ENCODE peak calls at places on chromosomes 13 and 19, in eight cellular contexts. M is BE2C, E is testis, P is uterus, K is heart left ventricle, D is cardiac muscle cell, R is thoracic aorta, Z is body of pancreas. H is an unnamed sample.

GRCh38 chr13:113930711-113931637 is 42.9 kb downstream of the C13orf46 start:
- DNase-seq in R (peak), M (no peak), D (no peak), K (peak), E (peak), P (peak), Z (no peak), H (peak)

GRCh38 chr13:109699628-109700071 is 86.7 kb downstream of the IRS2 start:
- DNase-seq in R (no peak), D (no peak), K (no peak), Z (no peak), P (no peak), M (peak), E (no peak), H (no peak)

GRCh38 chr19:4108767-4109625 is 14.9 kb downstream of the MAP2K2 start:
- DNase-seq in K (no peak), Z (peak), P (no peak), R (no peak), M (no peak), E (no peak), D (no peak), H (no peak)

GRCh38 chr13:44755872-44756271 is 179.7 kb upstream of the TSC22D1 start:
- DNase-seq in K (no peak), E (no peak), Z (no peak), P (no peak), R (no peak), D (peak), M (no peak), H (no peak)

GRCh38 chr13:67283602-67284001 is 53.5 kb upstream of the PCDH9 start:
- DNase-seq in Z (no peak), P (no peak), M (no peak), E (no peak), K (no peak), R (no peak), D (peak), H (no peak)

GRCh38 chr13:48748681-48749080 is 95.0 kb downstream of the CYSLTR2 start:
- DNase-seq in D (no peak), Z (no peak), K (no peak), E (no peak), P (no peak), M (no peak), R (no peak), H (no peak)

GRCh38 chr13:99176309-99177276 is 24.1 kb upstream of the UBAC2 start:
- DNase-seq in M (peak), P (peak), D (peak), R (no peak), E (peak), K (peak), Z (peak), H (peak)

GRCh38 chr19:4911786-4912672 is 2.7 kb downstream of the UHRF1 start:
- DNase-seq in K (no peak), P (peak), M (peak), D (peak), R (peak), E (peak), Z (peak), H (peak)

GRCh38 chr13:33937373-33938087 is 119.6 kb downstream of the RFC3 start:
- DNase-seq in R (no peak), Z (peak), E (peak), M (no peak), D (no peak), P (no peak), K (no peak), H (no peak)

DNA sequence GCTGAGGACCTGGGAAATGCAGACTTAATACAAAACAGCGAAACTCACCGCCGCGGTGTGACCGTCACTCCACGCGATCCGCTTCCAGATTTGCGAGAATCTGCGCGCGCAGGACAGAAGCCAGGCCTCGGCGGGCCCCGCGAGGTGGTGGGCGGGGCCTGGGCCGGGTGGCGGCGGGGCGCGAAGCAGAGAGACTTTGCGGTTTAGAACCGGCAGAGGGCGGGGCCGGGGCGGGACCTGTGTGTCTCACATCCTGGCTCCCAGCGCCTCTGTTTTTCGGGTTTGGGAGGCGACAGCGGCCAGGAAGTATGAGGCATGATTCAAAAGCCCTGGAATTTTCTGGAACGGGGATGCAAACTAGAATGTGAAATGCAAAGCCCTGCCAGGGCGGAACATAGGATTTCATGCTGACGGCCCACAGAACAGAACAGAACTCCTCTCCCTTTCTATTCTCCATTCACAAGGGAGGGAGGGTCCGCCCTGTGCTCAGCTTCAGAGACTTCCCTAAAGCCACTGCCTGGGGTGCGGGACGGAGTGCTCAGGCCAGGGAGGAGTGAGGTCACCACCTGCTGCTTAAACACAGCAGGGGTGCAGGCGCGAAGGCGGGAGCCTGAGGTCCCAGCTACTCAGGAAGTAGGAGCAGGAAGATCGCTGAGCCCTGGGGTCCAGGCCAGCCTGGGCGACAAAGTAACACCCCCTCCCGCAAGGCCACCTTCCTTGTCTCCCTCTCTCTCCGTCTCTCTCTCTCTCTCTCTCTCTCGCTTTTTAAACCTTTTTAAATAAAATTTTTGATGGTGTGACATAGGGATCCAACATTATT is 44.2 kb downstream of the ZNF611 start:
- DNase-seq in Z (peak), R (peak), D (peak), E (peak), K (peak), M (peak), P (peak), H (peak)
- TF ChIP-seq CTCF in Z (peak), R (peak), D (peak), E (peak), K (peak), M (no peak), P (peak), H (peak)

GRCh38 chr19:18453269-18454024 is 15.5 kb upstream of the ISYNA1 start:
- DNase-seq in P (no peak), E (no peak), D (no peak), M (no peak), K (no peak), R (no peak), Z (no peak), H (no peak)
- H3K4me3 ChIP-seq in P (no peak), E (no peak), D (no peak), M (no peak), K (no peak), R (no peak), Z (no peak), H (no peak)

GRCh38 chr13:90272356-90272755 is 1075.1 kb upstream of the MIR17HG start:
- DNase-seq in E (no peak), D (peak), Z (no peak), P (no peak), R (no peak), M (no peak), K (no peak), H (no peak)
- TF ChIP-seq CTCF in E (no peak), D (no peak), Z (no peak), P (no peak), R (no peak), M (no peak), K (no peak), H (no peak)

GRCh38 chr19:39173502-39173991 is 23.2 kb upstream of the NCCRP1 start:
- DNase-seq in M (no peak), D (no peak), R (no peak), E (no peak), K (no peak), P (no peak), Z (no peak), H (no peak)
- H3K4me3 ChIP-seq in M (no peak), D (no peak), R (no peak), E (no peak), K (no peak), P (no peak), Z (no peak), H (no peak)

GRCh38 chr19:58388175-58388526 is 1.1 kb downstream of the RPS5 start:
- DNase-seq in D (no peak), P (no peak), Z (no peak), R (no peak), K (no peak), M (no peak), E (no peak), H (no peak)

GRCh38 chr19:58387338-58388174 is 487 bp downstream of the RPS5 start:
- DNase-seq in P (no peak), K (no peak), E (no peak), R (no peak), M (no peak), D (no peak), Z (no peak), H (no peak)

GRCh38 chr19:58385313-58386165 is 1.5 kb upstream of the RPS5 start:
- DNase-seq in E (no peak), D (no peak), K (peak), Z (no peak), R (no peak), M (no peak), P (no peak), H (no peak)

GRCh38 chr19:58386166-58386575 is 898 bp upstream of the RPS5 start:
- DNase-seq in Z (no peak), M (peak), D (no peak), P (peak), E (no peak), R (no peak), K (no peak), H (no peak)

DNA sequence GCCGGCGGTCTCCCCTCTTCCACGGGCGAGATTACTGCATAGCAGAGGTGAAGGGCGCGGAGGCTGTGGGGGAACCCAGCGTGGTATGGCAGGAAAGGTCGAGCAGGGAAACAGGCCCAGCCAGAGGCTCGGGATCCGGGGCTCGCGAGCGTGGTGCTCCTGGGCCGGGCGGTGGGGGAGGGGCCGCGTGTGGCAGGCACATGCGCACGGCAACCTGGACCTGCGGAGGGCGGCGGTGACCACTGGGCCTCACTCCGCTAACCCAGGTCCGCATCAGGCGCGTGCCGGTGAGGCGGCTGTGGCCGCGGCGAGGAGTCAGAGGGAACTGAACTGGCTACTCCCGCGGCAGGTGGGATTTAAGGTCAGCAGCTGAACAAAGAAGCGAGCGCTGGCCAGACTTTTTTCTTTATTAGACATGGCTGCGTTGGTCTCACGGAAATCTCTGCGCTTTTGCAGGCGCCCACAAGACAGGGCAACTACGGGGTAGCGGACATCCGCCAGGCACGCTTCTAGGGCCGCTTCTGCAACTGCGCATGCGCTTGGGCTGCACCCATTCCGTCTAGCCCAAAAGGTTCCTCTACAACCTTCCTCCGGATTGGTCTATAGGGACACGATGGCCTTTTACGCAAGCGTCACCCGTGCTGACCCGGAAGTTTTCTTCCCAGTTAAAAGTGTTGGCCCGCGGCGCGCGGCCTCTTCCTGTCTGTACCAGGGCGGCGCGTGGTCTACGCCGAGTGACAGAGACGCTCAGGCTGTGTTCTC is at the start of gene RPS5:
- DNase-seq in D (peak), Z (peak), E (peak), R (peak), K (peak), P (peak), M (peak), H (peak)
- TF ChIP-seq CTCF in D (no peak), Z (peak), E (no peak), R (no peak), K (no peak), P (no peak), M (no peak), H (no peak)

DNA sequence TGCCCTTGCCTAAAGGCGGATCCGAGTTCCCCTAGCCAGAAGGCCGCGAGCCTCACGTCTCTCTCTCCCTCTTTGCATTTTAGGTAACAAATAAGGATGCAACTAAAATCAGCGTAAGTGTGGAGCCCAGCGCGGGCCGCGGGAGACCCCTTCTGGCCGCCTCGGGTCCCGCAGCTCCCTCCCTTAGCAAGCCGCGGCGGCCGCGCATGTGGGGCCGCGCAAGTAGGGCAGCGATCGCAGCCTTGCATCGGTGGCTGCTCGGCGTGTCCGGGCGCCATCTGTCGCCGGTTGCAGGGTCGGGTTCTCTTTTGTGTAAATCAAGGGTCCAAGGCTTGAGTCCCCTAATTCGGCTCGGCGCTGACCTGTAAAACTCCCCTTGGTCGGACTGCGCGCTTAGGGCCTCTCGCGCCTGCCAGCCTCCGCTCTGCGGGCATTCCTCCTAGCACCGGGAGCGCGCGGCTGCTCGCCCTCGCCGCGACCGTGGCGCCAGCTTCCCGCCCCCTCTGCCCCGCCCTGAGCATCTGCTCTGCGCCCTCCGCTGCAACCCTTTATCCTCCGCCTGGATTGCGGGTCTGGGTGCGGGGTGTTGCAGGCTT is 2.7 kb downstream of the VSTM2B start:
- DNase-seq in Z (peak), M (peak), P (peak), E (peak), K (peak), D (peak), R (no peak), H (peak)
- H3K4me3 ChIP-seq in Z (no peak), M (peak), P (no peak), E (no peak), K (peak), D (peak), R (peak), H (no peak)

H was measured in tibial artery.